ENCODE peak calls at places on chromosome 9, in seven cellular contexts. One of them, this sample, is unnamed.

GRCh38 chr9:95005276-95006141 is 279.0 kb downstream of the AOPEP start:
- DNase-seq in upper lobe of right lung: no peak
- DNase-seq in B cell: peak; percentile 30
- DNase-seq in activated T-cell treated with anti-CD3 and anti-CD28 coated beads for 24 hours: no peak
- DNase-seq in right lobe of liver: no peak
- DNase-seq in kidney: no peak
- DNase-seq in substantia nigra: no peak
- DNase-seq in this sample: no peak

GRCh38 chr9:588952-589351 is 252.5 kb upstream of the DMRT1 start:
- DNase-seq in B cell: no peak
- DNase-seq in activated T-cell treated with anti-CD3 and anti-CD28 coated beads for 24 hours: no peak
- DNase-seq in upper lobe of right lung: no peak
- DNase-seq in kidney: no peak
- DNase-seq in substantia nigra: no peak
- DNase-seq in right lobe of liver: no peak
- DNase-seq in this sample: no peak

GRCh38 chr9:93114169-93114983 is 18.4 kb downstream of the CARD19 start:
- DNase-seq in right lobe of liver: peak; percentile 65
- DNase-seq in B cell: no peak
- DNase-seq in substantia nigra: no peak
- DNase-seq in upper lobe of right lung: peak; percentile 67
- DNase-seq in kidney: peak; percentile 71
- DNase-seq in activated T-cell treated with anti-CD3 and anti-CD28 coated beads for 24 hours: no peak
- DNase-seq in this sample: no peak

GRCh38 chr9:122819791-122820489 is 8.4 kb downstream of the PDCL start:
- DNase-seq in activated T-cell treated with anti-CD3 and anti-CD28 coated beads for 24 hours: no peak
- DNase-seq in upper lobe of right lung: no peak
- DNase-seq in B cell: no peak
- DNase-seq in right lobe of liver: no peak
- DNase-seq in substantia nigra: no peak
- DNase-seq in kidney: no peak
- DNase-seq in this sample: no peak

GRCh38 chr9:86655147-86655546 is 292.2 kb downstream of the GAS1 start:
- DNase-seq in kidney: no peak
- DNase-seq in activated T-cell treated with anti-CD3 and anti-CD28 coated beads for 24 hours: no peak
- DNase-seq in right lobe of liver: no peak
- DNase-seq in B cell: no peak
- DNase-seq in substantia nigra: no peak
- DNase-seq in upper lobe of right lung: no peak
- DNase-seq in this sample: no peak

GRCh38 chr9:82512724-82513123 is 524.2 kb downstream of the SPATA31D1 start:
- DNase-seq in B cell: no peak
- DNase-seq in kidney: no peak
- DNase-seq in right lobe of liver: no peak
- DNase-seq in upper lobe of right lung: no peak
- DNase-seq in activated T-cell treated with anti-CD3 and anti-CD28 coated beads for 24 hours: no peak
- DNase-seq in substantia nigra: no peak
- DNase-seq in this sample: no peak

GRCh38 chr9:78213696-78214095 is 22.2 kb upstream of the CEP78 start:
- DNase-seq in activated T-cell treated with anti-CD3 and anti-CD28 coated beads for 24 hours: no peak
- DNase-seq in right lobe of liver: no peak
- DNase-seq in kidney: no peak
- DNase-seq in upper lobe of right lung: no peak
- DNase-seq in B cell: peak; percentile 38
- DNase-seq in substantia nigra: no peak
- DNase-seq in this sample: peak; percentile 10

GRCh38 chr9:33273972-33274328 is 9.1 kb downstream of the CHMP5 start:
- DNase-seq in right lobe of liver: no peak
- DNase-seq in kidney: no peak
- DNase-seq in B cell: no peak
- DNase-seq in activated T-cell treated with anti-CD3 and anti-CD28 coated beads for 24 hours: no peak
- DNase-seq in substantia nigra: no peak
- DNase-seq in upper lobe of right lung: no peak
- DNase-seq in this sample: no peak

GRCh38 chr9:96009690-96010477 is 134.4 kb downstream of the ERCC6L2 start:
- DNase-seq in upper lobe of right lung: no peak
- DNase-seq in substantia nigra: no peak
- DNase-seq in activated T-cell treated with anti-CD3 and anti-CD28 coated beads for 24 hours: peak; percentile 39
- DNase-seq in kidney: no peak
- DNase-seq in right lobe of liver: peak; percentile 82
- DNase-seq in B cell: no peak
- DNase-seq in this sample: no peak